ENCODE peak calls at places on chromosomes 4 and X, in six cellular contexts. P is transverse colon, C is HepG2, R is suprapubic skin, Z is GM12878, F is K562. O is an unnamed sample.

GRCh38 chr4:107197121-107197520 is 161.0 kb upstream of the DKK2 start:
- DNase-seq in P (no peak), C (no peak), R (no peak), Z (no peak), F (no peak), O (no peak)

GRCh38 chrX:149568701-149569296 is 18.5 kb downstream of the MAGEA9B start:
- DNase-seq in P (no peak), C (no peak), R (no peak), Z (no peak), F (no peak), O (no peak)

GRCh38 chrX:17812763-17813162 is 48.3 kb downstream of the RAI2 start:
- DNase-seq in P (no peak), C (no peak), R (no peak), Z (no peak), F (peak), O (no peak)

GRCh38 chr4:67545996-67546356 is 673 bp upstream of the CENPC start:
- DNase-seq in P (no peak), C (no peak), R (no peak), Z (no peak), F (no peak), O (no peak)

GRCh38 chrX:112819013-112819635 is 21.5 kb downstream of the AMOT start:
- DNase-seq in P (no peak), C (no peak), R (no peak), Z (no peak), F (no peak), O (no peak)

GRCh38 chrX:6149231-6149870 is 79.3 kb downstream of the NLGN4X start:
- DNase-seq in P (no peak), C (no peak), R (no peak), Z (no peak), F (no peak), O (no peak)

GRCh38 chr4:148515248-148515647 is 73.0 kb upstream of the NR3C2 start:
- DNase-seq in P (no peak), C (no peak), R (no peak), Z (no peak), F (no peak), O (no peak)

GRCh38 chr4:39933689-39934590 is 43.8 kb downstream of the PDS5A start:
- DNase-seq in P (no peak), C (no peak), R (no peak), Z (no peak), F (no peak), O (no peak)

GRCh38 chr4:88725986-88726385 is 28.4 kb upstream of the NAP1L5 start:
- DNase-seq in P (no peak), C (no peak), R (no peak), Z (no peak), F (no peak), O (no peak)

GRCh38 chrX:104310084-104310483 is 55.4 kb upstream of the ESX1 start:
- DNase-seq in P (no peak), C (no peak), R (no peak), Z (no peak), F (no peak), O (no peak)

DNA sequence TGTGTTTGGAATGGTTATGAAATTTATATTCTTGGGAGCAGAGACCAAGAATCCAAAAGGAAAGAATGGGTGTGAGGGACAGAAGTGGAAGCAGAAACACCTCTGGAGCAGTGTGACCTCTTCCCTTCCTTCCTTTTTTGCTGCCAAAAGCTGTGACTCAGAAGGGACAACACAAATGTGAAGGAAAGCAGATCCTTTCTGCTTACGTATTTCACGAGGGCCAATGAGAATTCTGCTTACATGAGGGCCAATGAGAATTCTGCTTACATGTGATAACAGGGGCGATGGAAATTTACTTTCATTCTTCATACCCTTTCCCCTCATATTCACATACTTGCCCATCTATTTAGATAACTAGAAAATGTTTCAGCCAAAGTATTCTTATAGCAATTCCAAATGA is 404.6 kb downstream of the PRDM5 start:
- DNase-seq in P (peak), C (peak), R (no peak), Z (peak), F (peak), O (no peak)
- TF ChIP-seq EP300 in P (no peak), C (no peak), R (no peak), Z (no peak), F (no peak), O (no peak)

DNA sequence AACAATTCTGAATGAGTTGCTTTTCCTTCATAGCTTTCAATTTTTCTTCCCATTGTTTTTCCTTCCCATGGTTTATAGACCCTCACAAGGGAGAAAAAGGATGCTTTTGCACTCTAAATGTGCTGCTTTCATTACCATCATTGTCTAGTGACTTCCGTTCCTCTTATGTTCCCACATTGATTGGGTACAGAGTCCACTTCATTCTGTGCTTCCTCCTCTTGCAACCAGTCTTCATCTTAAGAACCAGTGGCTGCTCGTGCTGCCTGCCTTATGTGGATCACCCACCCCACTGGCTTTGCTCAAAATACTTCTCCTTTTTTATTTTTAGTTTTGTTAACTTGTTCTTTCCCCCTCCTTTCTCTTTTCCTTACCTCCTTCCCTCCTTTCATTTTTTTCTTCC is 76.5 kb upstream of the BOD1L1 start:
- DNase-seq in P (peak), C (no peak), R (no peak), Z (no peak), F (no peak), O (no peak)
- H3K27ac ChIP-seq in P (no peak), C (no peak), R (no peak), Z (no peak), F (no peak), O (no peak)

GRCh38 chrX:154360155-154360713 is 14.2 kb downstream of the FLNA start:
- DNase-seq in P (no peak), C (no peak), R (no peak), Z (no peak), F (no peak), O (no peak)
- TF ChIP-seq POLR2AphosphoS5 in P (no peak), C (no peak), R (no peak), Z (no peak), F (no peak), O (no peak)

GRCh38 chr4:185660340-185660739 is 125.0 kb upstream of the PDLIM3 start:
- DNase-seq in P (no peak), C (no peak), R (no peak), Z (no peak), F (no peak), O (no peak)
- TF ChIP-seq EP300 in P (peak), C (no peak), R (no peak), Z (no peak), F (no peak), O (no peak)

GRCh38 chr4:123248260-123248659 is 148.3 kb upstream of the SPRY1 start:
- DNase-seq in P (no peak), C (no peak), R (no peak), Z (no peak), F (no peak), O (no peak)

GRCh38 chr4:123244233-123244632 is 152.4 kb upstream of the SPRY1 start:
- DNase-seq in P (peak), C (no peak), R (peak), Z (no peak), F (no peak), O (peak)

GRCh38 chr4:123250843-123251242 is 145.8 kb upstream of the SPRY1 start:
- DNase-seq in P (no peak), C (no peak), R (no peak), Z (no peak), F (no peak), O (no peak)

GRCh38 chr4:123249821-123250220 is 146.8 kb upstream of the SPRY1 start:
- DNase-seq in P (no peak), C (no peak), R (no peak), Z (no peak), F (no peak), O (no peak)

DNA sequence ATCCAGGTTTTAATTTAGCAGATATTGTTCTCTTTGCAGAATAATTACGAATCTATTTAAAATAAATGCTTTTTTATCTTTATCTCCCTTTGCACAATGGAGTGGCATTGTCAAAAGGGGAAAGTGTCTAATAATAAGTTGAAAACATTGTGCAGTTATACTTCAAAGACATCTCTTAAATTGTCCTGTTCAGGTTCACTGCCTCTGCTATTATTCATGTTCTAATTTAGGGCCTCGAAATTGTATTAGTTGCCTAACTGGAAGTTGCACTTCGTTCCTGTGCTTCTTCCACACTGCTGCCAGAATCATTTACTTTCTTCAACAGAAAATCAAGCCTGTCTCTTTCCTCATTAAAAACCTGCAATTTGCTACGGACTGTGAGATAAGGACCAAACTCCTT is 150.5 kb upstream of the SPRY1 start:
- DNase-seq in P (no peak), C (no peak), R (no peak), Z (no peak), F (no peak), O (no peak)
- H3K27ac ChIP-seq in P (no peak), C (no peak), R (peak), Z (no peak), F (no peak), O (no peak)

DNA sequence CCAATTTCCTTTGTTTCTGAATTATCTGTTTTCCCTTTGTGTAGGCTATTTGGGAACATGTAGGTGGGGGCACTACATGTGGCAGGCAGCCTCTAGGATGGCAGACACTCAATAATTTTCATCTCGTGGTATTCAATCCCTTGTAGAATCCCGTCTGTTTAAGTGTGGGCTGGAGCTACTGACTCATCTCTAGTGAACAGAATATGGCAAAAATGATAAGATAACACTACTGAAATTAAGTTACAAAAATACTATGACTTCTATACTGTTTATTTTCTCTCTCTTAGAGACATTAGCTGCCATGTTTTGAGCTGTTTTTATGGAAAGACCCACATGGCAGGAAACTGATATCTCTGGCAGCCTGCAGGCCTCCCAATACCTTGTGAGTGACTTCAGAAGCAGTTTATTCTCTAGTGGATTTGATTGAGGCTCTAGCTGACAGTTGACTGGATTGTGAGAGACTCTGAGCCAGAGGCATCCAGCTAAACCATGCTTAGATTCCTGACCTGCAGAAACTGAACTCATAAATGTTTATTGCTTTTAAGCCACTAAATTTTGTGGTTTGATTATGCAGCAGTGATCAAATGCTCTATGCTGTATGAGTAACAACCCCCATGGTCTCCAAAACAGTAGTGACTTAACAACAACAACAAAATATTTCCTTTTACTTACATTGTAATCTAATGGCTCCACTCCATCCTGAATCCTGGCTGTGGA is 298.8 kb upstream of the CTSO start:
- DNase-seq in P (no peak), C (no peak), R (no peak), Z (no peak), F (no peak), O (no peak)
- TF ChIP-seq POLR2AphosphoS5 in P (no peak), C (no peak), R (no peak), Z (no peak), F (no peak), O (no peak)